ENCODE peak calls at places on chromosomes 13 and 19, in ten cellular contexts. Y is cardiac muscle cell; Q is tibial nerve; W is hepatocyte; M is foreskin keratinocyte; F is H9; E is mesendoderm; S is CD4-positive, alpha-beta T cell; P is CD8-positive, alpha-beta T cell; J is pancreas. H is an unnamed sample. For H3K27me3, the result is how much of the 10 kb centered on the place peaks cover.

GRCh38 chr19:55173717-55174409 is 6.2 kb downstream of the SYT5 start:
- DNase-seq in Y (peak), Q (no peak), W (peak), M (peak), F (peak), E (peak), S (peak), P (peak), J (peak), H (no peak)

GRCh38 chr19:40392894-40393517 is 3.0 kb upstream of the HIPK4 start:
- DNase-seq in Y (no peak), Q (no peak), W (peak), M (no peak), F (no peak), E (no peak), S (no peak), P (no peak), J (no peak), H (no peak)

GRCh38 chr19:31348416-31349159 is 648 bp downstream of the TSHZ3 start:
- DNase-seq in Y (peak), Q (peak), W (peak), M (no peak), F (no peak), E (peak), S (no peak), P (no peak), J (peak), H (peak)

GRCh38 chr19:5536337-5536894 is 31.3 kb downstream of the TINCR start:
- DNase-seq in Y (peak), Q (no peak), W (peak), M (no peak), F (peak), E (peak), S (no peak), P (no peak), J (peak), H (no peak)

GRCh38 chr19:40811478-40812341 is 12.7 kb downstream of the EGLN2 start:
- DNase-seq in Y (no peak), Q (no peak), W (peak), M (no peak), F (peak), E (no peak), S (no peak), P (peak), J (no peak), H (no peak)

GRCh38 chr19:35058370-35058769 is 16.8 kb downstream of the HPN start:
- DNase-seq in Y (no peak), Q (no peak), W (no peak), M (no peak), F (no peak), E (no peak), S (no peak), P (no peak), J (no peak), H (no peak)

GRCh38 chr13:32261567-32261966 is 53.6 kb downstream of the ZAR1L start:
- DNase-seq in Y (peak), Q (peak), W (peak), M (no peak), F (no peak), E (peak), S (no peak), P (no peak), J (no peak), H (no peak)

GRCh38 chr19:2127758-2128157 is 23.6 kb downstream of the AP3D1 start:
- DNase-seq in Y (no peak), Q (no peak), W (no peak), M (no peak), F (no peak), E (peak), S (no peak), P (no peak), J (no peak), H (no peak)

GRCh38 chr13:49210669-49211068 is 9.5 kb upstream of the MLNR start:
- DNase-seq in Y (no peak), Q (no peak), W (no peak), M (no peak), F (no peak), E (no peak), S (no peak), P (no peak), J (no peak), H (no peak)

GRCh38 chr19:19260842-19261241 is 12.3 kb downstream of the TM6SF2 start:
- DNase-seq in Y (no peak), Q (no peak), W (no peak), M (no peak), F (no peak), E (no peak), S (no peak), P (no peak), J (peak), H (no peak)

GRCh38 chr19:36128392-36128736 is 11.5 kb upstream of the CAPNS1 start:
- DNase-seq in Y (no peak), Q (no peak), W (peak), M (no peak), F (peak), E (no peak), S (no peak), P (no peak), J (no peak), H (no peak)

GRCh38 chr19:789473-790052 is 7.7 kb upstream of the PTBP1 start:
- DNase-seq in Y (no peak), Q (no peak), W (no peak), M (no peak), F (peak), E (peak), S (no peak), P (no peak), J (peak), H (no peak)

GRCh38 chr13:60759499-60759898 is 362.5 kb downstream of the TDRD3 start:
- DNase-seq in Y (peak), Q (no peak), W (no peak), M (peak), F (no peak), E (peak), S (no peak), P (no peak), J (no peak), H (no peak)

GRCh38 chr19:3039641-3040077 is 10.6 kb upstream of the TLE2 start:
- DNase-seq in Y (no peak), Q (no peak), W (no peak), M (no peak), F (peak), E (no peak), S (no peak), P (peak), J (peak), H (no peak)

GRCh38 chr13:49652691-49653305 is 24.5 kb downstream of the ARL11 start:
- DNase-seq in Y (peak), Q (peak), W (peak), M (no peak), F (peak), E (peak), S (no peak), P (no peak), J (no peak), H (no peak)

GRCh38 chr13:77185721-77186120 is 141.2 kb downstream of the MYCBP2 start:
- DNase-seq in Y (no peak), Q (no peak), W (no peak), M (peak), F (no peak), E (no peak), S (no peak), P (no peak), J (no peak), H (no peak)

GRCh38 chr13:66509176-66509575 is 721.0 kb downstream of the PCDH9 start:
- DNase-seq in Y (no peak), Q (no peak), W (no peak), M (no peak), F (no peak), E (peak), S (no peak), P (no peak), J (no peak), H (no peak)

GRCh38 chr19:7545295-7545694 is 9.8 kb downstream of the PNPLA6 start:
- DNase-seq in Y (no peak), Q (no peak), W (no peak), M (no peak), F (no peak), E (no peak), S (no peak), P (no peak), J (no peak), H (no peak)

GRCh38 chr19:29665826-29666633 is 769 bp downstream of the PLEKHF1 start:
- DNase-seq in Y (peak), Q (no peak), W (peak), M (no peak), F (peak), E (peak), S (no peak), P (no peak), J (peak), H (peak)

GRCh38 chr13:30759748-30760147 is 24.4 kb downstream of the ALOX5AP start:
- DNase-seq in Y (peak), Q (no peak), W (no peak), M (no peak), F (no peak), E (no peak), S (no peak), P (no peak), J (no peak), H (no peak)

GRCh38 chr19:44841255-44841654 is 4.8 kb upstream of the NECTIN2 start:
- DNase-seq in Y (no peak), Q (no peak), W (no peak), M (no peak), F (no peak), E (no peak), S (no peak), P (no peak), J (no peak), H (no peak)

GRCh38 chr19:56841194-56841546 is 644 bp upstream of the PEG3 start:
- DNase-seq in Y (no peak), Q (no peak), W (no peak), M (no peak), F (no peak), E (no peak), S (no peak), P (no peak), J (no peak), H (no peak)

GRCh38 chr13:112486386-112487126 is 101.4 kb downstream of the TUBGCP3 start:
- DNase-seq in Y (no peak), Q (no peak), W (no peak), M (no peak), F (no peak), E (no peak), S (no peak), P (no peak), J (no peak), H (no peak)

GRCh38 chr19:42244452-42245220 is 2.2 kb upstream of the GSK3A start:
- DNase-seq in Y (peak), Q (peak), W (peak), M (peak), F (peak), E (peak), S (peak), P (peak), J (peak), H (peak)

GRCh38 chr19:42241279-42241678 is 1.1 kb downstream of the GSK3A start:
- DNase-seq in Y (no peak), Q (no peak), W (no peak), M (no peak), F (no peak), E (no peak), S (no peak), P (no peak), J (no peak), H (no peak)

GRCh38 chr19:42239544-42240220 is 2.7 kb downstream of the GSK3A start:
- DNase-seq in Y (no peak), Q (no peak), W (no peak), M (no peak), F (no peak), E (no peak), S (no peak), P (no peak), J (peak), H (no peak)

GRCh38 chr19:42242512-42243409 is at the start of gene GSK3A:
- DNase-seq in Y (peak), Q (peak), W (peak), M (peak), F (peak), E (peak), S (peak), P (peak), J (peak), H (peak)

GRCh38 chr19:42242071-42242511 is 311 bp downstream of the GSK3A start:
- DNase-seq in Y (peak), Q (no peak), W (peak), M (no peak), F (no peak), E (no peak), S (peak), P (peak), J (peak), H (no peak)
- H3K27ac ChIP-seq in Y (peak), Q (peak), W (peak), M (peak), F (no peak), E (peak), S (peak), P (peak), J (peak), H (peak)

GRCh38 chr13:58142952-58143351 is 511.4 kb downstream of the PCDH17 start:
- DNase-seq in Y (no peak), Q (no peak), W (no peak), M (no peak), F (no peak), E (no peak), S (no peak), P (no peak), J (no peak), H (no peak)

DNA sequence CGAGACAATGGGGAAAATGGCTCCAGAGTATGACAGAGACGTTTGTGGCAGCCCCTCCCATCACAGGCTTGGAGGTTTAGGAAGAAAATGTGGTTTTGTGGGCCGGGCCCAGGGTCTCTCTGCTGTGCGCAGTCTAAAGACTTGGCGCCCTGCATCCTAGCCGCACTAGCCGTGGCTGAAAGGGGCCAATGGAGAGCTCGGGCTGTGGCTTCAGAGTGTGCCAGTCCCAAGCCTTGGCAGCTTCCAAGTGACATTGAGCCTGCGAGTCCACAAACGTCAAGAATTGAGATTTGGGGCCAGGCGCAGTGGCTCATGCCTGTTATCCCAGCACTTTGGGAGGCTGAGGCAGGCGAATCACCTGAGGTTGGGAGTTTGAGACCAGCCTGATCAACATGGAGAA is 513.1 kb downstream of the PCDH17 start:
- DNase-seq in Y (no peak), Q (no peak), W (no peak), M (no peak), F (no peak), E (no peak), S (no peak), P (no peak), J (no peak), H (no peak)
- H3K27me3 ChIP-seq in Y (under half), Q (under half), W (under half), M (under half), F (under half), E (under half), S (under half), P (under half), J (under half), H (under half)

GRCh38 chr19:49776371-49776764 is 9.6 kb downstream of the AP2A1 start:
- DNase-seq in Y (no peak), Q (no peak), W (no peak), M (no peak), F (no peak), E (no peak), S (no peak), P (no peak), J (no peak), H (no peak)

GRCh38 chr19:49779731-49780578 is 13.2 kb downstream of the AP2A1 start:
- DNase-seq in Y (no peak), Q (no peak), W (no peak), M (no peak), F (no peak), E (no peak), S (no peak), P (no peak), J (no peak), H (no peak)

GRCh38 chr19:49780861-49781260 is 14.1 kb downstream of the AP2A1 start:
- DNase-seq in Y (no peak), Q (no peak), W (no peak), M (no peak), F (no peak), E (peak), S (no peak), P (no peak), J (no peak), H (no peak)

GRCh38 chr19:49782515-49782914 is 15.7 kb downstream of the AP2A1 start:
- DNase-seq in Y (no peak), Q (no peak), W (no peak), M (no peak), F (no peak), E (no peak), S (no peak), P (no peak), J (no peak), H (no peak)

DNA sequence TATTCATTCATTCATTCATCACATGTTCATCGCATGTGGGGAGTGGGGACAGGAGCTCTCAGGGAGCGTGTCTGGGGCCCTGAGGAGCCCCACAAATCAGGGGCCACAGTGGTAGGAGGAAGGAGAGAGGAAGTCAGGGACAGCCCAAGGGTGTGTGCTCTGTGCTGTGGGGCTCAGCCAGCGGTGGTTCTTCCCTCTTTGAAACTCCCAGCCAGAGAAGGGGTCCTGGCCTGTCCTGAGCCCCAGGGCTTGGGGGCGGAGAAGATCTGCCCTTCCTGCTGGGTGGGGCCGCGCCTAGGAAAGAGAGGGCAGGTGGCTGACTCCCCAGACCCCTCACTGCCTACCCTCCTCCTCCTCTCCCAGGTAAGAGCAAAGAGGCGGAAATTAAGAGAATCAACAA is 14.6 kb downstream of the AP2A1 start:
- DNase-seq in Y (no peak), Q (no peak), W (no peak), M (no peak), F (no peak), E (no peak), S (no peak), P (no peak), J (no peak), H (no peak)
- H3K27ac ChIP-seq in Y (no peak), Q (peak), W (no peak), M (no peak), F (no peak), E (no peak), S (no peak), P (no peak), J (no peak), H (no peak)

GRCh38 chr13:27824121-27824520 is 31.8 kb downstream of the GSX1 start:
- DNase-seq in Y (no peak), Q (no peak), W (no peak), M (no peak), F (no peak), E (no peak), S (no peak), P (no peak), J (no peak), H (no peak)

GRCh38 chr13:27826379-27827353 is 34.4 kb downstream of the GSX1 start:
- DNase-seq in Y (peak), Q (peak), W (peak), M (peak), F (peak), E (peak), S (peak), P (peak), J (peak), H (peak)

GRCh38 chr13:27827646-27828045 is 35.4 kb downstream of the GSX1 start:
- DNase-seq in Y (no peak), Q (no peak), W (no peak), M (no peak), F (no peak), E (no peak), S (no peak), P (no peak), J (no peak), H (no peak)

GRCh38 chr13:27822873-27823311 is 30.6 kb downstream of the GSX1 start:
- DNase-seq in Y (peak), Q (no peak), W (no peak), M (peak), F (no peak), E (no peak), S (no peak), P (no peak), J (no peak), H (no peak)

GRCh38 chr13:27825153-27825552 is 32.9 kb downstream of the GSX1 start:
- DNase-seq in Y (no peak), Q (no peak), W (no peak), M (no peak), F (no peak), E (no peak), S (no peak), P (no peak), J (no peak), H (no peak)
- H3K27me3 ChIP-seq in Y (half or more), Q (under half), W (half or more), M (half or more), F (half or more), E (half or more), S (half or more), P (under half), J (under half), H (under half)

GRCh38 chr19:10927691-10928562 is 512 bp downstream of the YIPF2 start:
- DNase-seq in Y (no peak), Q (no peak), W (no peak), M (no peak), F (no peak), E (no peak), S (no peak), P (no peak), J (no peak), H (no peak)
- H3K27ac ChIP-seq in Y (no peak), Q (peak), W (peak), M (peak), F (no peak), E (no peak), S (peak), P (peak), J (peak), H (peak)

GRCh38 chr13:28529836-28530235 is 34.9 kb upstream of the FLT1 start:
- DNase-seq in Y (no peak), Q (no peak), W (no peak), M (no peak), F (no peak), E (no peak), S (no peak), P (no peak), J (no peak), H (no peak)
- H3K27me3 ChIP-seq in Y (under half), Q (under half), W (under half), M (half or more), F (under half), E (under half), S (half or more), P (under half), J (under half), H (under half)

GRCh38 chr13:75761373-75761772 is 125.2 kb downstream of the LMO7 start:
- DNase-seq in Y (no peak), Q (no peak), W (no peak), M (no peak), F (no peak), E (no peak), S (no peak), P (no peak), J (no peak), H (peak)

GRCh38 chr13:75762967-75763366 is 126.8 kb downstream of the LMO7 start:
- DNase-seq in Y (no peak), Q (no peak), W (no peak), M (no peak), F (no peak), E (no peak), S (no peak), P (no peak), J (no peak), H (no peak)

GRCh38 chr13:75763511-75763910 is 127.4 kb downstream of the LMO7 start:
- DNase-seq in Y (no peak), Q (no peak), W (no peak), M (no peak), F (no peak), E (no peak), S (no peak), P (no peak), J (no peak), H (no peak)

GRCh38 chr13:75760182-75760981 is 124.3 kb downstream of the LMO7 start:
- DNase-seq in Y (no peak), Q (no peak), W (peak), M (peak), F (no peak), E (no peak), S (no peak), P (peak), J (no peak), H (peak)

GRCh38 chr13:75762066-75762937 is 126.2 kb downstream of the LMO7 start:
- DNase-seq in Y (no peak), Q (no peak), W (peak), M (peak), F (no peak), E (no peak), S (peak), P (peak), J (no peak), H (peak)
- H3K27ac ChIP-seq in Y (no peak), Q (peak), W (peak), M (peak), F (no peak), E (no peak), S (peak), P (peak), J (peak), H (peak)

DNA sequence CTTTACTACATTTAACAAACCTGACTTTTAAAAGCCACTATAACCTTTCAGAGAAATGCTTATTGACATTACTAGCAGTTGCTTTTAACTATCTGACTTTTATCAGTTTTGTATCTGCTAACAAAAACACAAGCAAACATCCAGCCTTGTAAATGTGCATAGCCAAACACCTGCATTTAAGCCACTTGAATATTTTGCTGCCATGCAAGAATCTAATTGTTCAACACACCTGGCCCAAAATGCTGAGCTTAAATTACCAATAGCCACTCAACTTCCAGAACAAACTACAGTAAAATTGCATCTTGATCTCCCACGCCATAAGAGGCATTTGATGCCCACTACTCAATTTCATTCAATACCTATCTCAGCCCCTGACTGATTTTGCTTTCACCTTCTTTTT is 9.3 kb downstream of the ZIC5 start:
- DNase-seq in Y (no peak), Q (no peak), W (no peak), M (no peak), F (no peak), E (no peak), S (no peak), P (no peak), J (no peak), H (no peak)
- H3K27me3 ChIP-seq in Y (half or more), Q (under half), W (half or more), M (half or more), F (under half), E (under half), S (half or more), P (half or more), J (under half), H (half or more)